ENCODE peak calls at places on chromosome 2, in seven cellular contexts. M is A549, J is WTC11, G is H1, B is HepG2, F is K562, R is SK-N-SH. S is an unnamed sample.

GRCh38 chr2:47028171-47028570 is 112.6 kb upstream of the MCFD2 start:
- DNase-seq in M (no peak), R (no peak), G (no peak), J (no peak), B (no peak), F (no peak), S (no peak)

GRCh38 chr2:213086566-213086965 is 64.8 kb downstream of the IKZF2 start:
- DNase-seq in F (no peak), R (no peak), M (no peak), G (peak), J (peak), B (no peak), S (no peak)

GRCh38 chr2:217301142-217301541 is 441.3 kb upstream of the TNP1 start:
- DNase-seq in G (no peak), F (no peak), B (no peak), M (no peak), R (no peak), J (no peak), S (no peak)

GRCh38 chr2:241577413-241578122 is 19.0 kb downstream of the BOK start:
- DNase-seq in J (no peak), G (no peak), B (no peak), F (no peak), M (no peak), R (no peak), S (peak)

GRCh38 chr2:104664672-104665071 is 189.2 kb upstream of the POU3F3 start:
- DNase-seq in F (peak), G (no peak), B (no peak), J (no peak), M (no peak), R (no peak), S (no peak)

GRCh38 chr2:29691386-29691950 is 229.9 kb downstream of the ALK start:
- DNase-seq in R (no peak), B (no peak), G (no peak), M (no peak), J (no peak), F (no peak), S (no peak)

GRCh38 chr2:232229917-232230310 is 148.6 kb upstream of the ALPP start:
- DNase-seq in G (no peak), B (no peak), J (no peak), F (no peak), R (no peak), M (no peak), S (no peak)

GRCh38 chr2:11716689-11717321 is 29.6 kb upstream of the LPIN1 start:
- DNase-seq in R (no peak), G (no peak), B (peak), M (no peak), F (no peak), J (no peak), S (peak)

GRCh38 chr2:88206665-88207347 is 36.7 kb downstream of the THNSL2 start:
- DNase-seq in M (no peak), R (no peak), J (no peak), G (no peak), B (peak), F (no peak), S (no peak)

GRCh38 chr2:64987001-64987962 is 1.9 kb upstream of the SLC1A4 start:
- DNase-seq in J (no peak), F (peak), G (no peak), B (peak), M (no peak), R (no peak), S (peak)

GRCh38 chr2:193966590-193966989 is 1690.4 kb upstream of the SLC39A10 start:
- DNase-seq in J (no peak), F (no peak), G (no peak), B (no peak), R (no peak), M (peak), S (peak)

GRCh38 chr2:48733067-48733503 is 22.4 kb downstream of the LHCGR start:
- DNase-seq in M (no peak), R (no peak), B (no peak), F (no peak), J (no peak), G (no peak), S (no peak)

GRCh38 chr2:151655663-151656398 is 78.4 kb downstream of the NEB start:
- DNase-seq in F (no peak), R (no peak), B (no peak), M (no peak), J (no peak), G (no peak), S (no peak)

GRCh38 chr2:227687189-227687588 is 20.6 kb downstream of the SCYGR5 start:
- DNase-seq in J (no peak), M (no peak), R (no peak), G (no peak), B (no peak), F (no peak), S (no peak)

GRCh38 chr2:225002039-225002655 is 40.1 kb downstream of the DOCK10 start:
- DNase-seq in J (peak), G (no peak), R (peak), F (peak), M (peak), B (peak), S (peak)

GRCh38 chr2:80054339-80054675 is 250.2 kb downstream of the LRRTM1 start:
- DNase-seq in R (no peak), J (no peak), B (no peak), F (no peak), M (no peak), G (no peak), S (peak)

GRCh38 chr2:144510206-144510991 is 9.5 kb downstream of the ZEB2 start:
- DNase-seq in M (no peak), J (peak), B (peak), F (no peak), G (no peak), R (no peak), S (peak)

GRCh38 chr2:238053195-238053776 is 7.5 kb upstream of the SCLY start:
- DNase-seq in M (no peak), B (no peak), R (no peak), J (no peak), F (no peak), G (no peak), S (peak)

GRCh38 chr2:211181626-211182025 is 625.2 kb downstream of the CPS1 start:
- DNase-seq in B (peak), F (no peak), J (no peak), M (no peak), G (no peak), R (no peak), S (no peak)

GRCh38 chr2:61536086-61536722 is 2.0 kb downstream of the XPO1 start:
- DNase-seq in G (peak), F (peak), B (peak), R (peak), M (peak), J (no peak), S (peak)

GRCh38 chr2:128275498-128276045 is 43.1 kb downstream of the HS6ST1 start:
- DNase-seq in J (no peak), R (no peak), B (no peak), G (no peak), M (no peak), F (no peak), S (no peak)

GRCh38 chr2:9498210-9498609 is 23.9 kb downstream of the IAH1 start:
- DNase-seq in R (no peak), B (no peak), J (no peak), F (no peak), G (no peak), M (no peak), S (no peak)

GRCh38 chr2:46275995-46276394 is 21.2 kb upstream of the EPAS1 start:
- DNase-seq in F (no peak), J (peak), R (no peak), G (no peak), B (no peak), M (no peak), S (no peak)

GRCh38 chr2:57107353-57107752 is 923.6 kb downstream of the CCDC85A start:
- DNase-seq in R (no peak), B (no peak), M (peak), F (no peak), J (no peak), G (no peak), S (no peak)

GRCh38 chr2:189613650-189614420 is 33.2 kb upstream of the SLC40A1 start:
- DNase-seq in F (no peak), J (no peak), M (peak), R (peak), B (no peak), G (no peak), S (peak)

GRCh38 chr2:40242315-40242714 is 209.6 kb downstream of the SLC8A1 start:
- DNase-seq in G (no peak), R (no peak), J (no peak), B (no peak), F (no peak), M (no peak), S (no peak)

GRCh38 chr2:191202881-191203397 is 42.3 kb upstream of the MYO1B start:
- DNase-seq in F (no peak), M (no peak), G (no peak), B (no peak), J (no peak), R (no peak), S (peak)

GRCh38 chr2:145421841-145422240 is 901.9 kb upstream of the ZEB2 start:
- DNase-seq in M (no peak), J (no peak), B (no peak), G (no peak), R (no peak), F (no peak), S (peak)

GRCh38 chr2:231410293-231411004 is 14.9 kb downstream of the B3GNT7 start:
- DNase-seq in B (no peak), J (peak), R (no peak), M (peak), F (no peak), G (peak), S (no peak)

GRCh38 chr2:201854221-201854801 is 48.0 kb downstream of the CDK15 start:
- DNase-seq in J (no peak), B (no peak), M (no peak), G (no peak), R (no peak), F (no peak), S (peak)

GRCh38 chr2:120720176-120720575 is 15.5 kb upstream of the GLI2 start:
- DNase-seq in F (no peak), M (no peak), J (no peak), G (no peak), R (no peak), B (no peak), S (no peak)

GRCh38 chr2:96554293-96555145 is 18.0 kb downstream of the ARID5A start:
- DNase-seq in F (peak), B (peak), M (peak), R (peak), G (no peak), J (peak), S (peak)

GRCh38 chr2:197251576-197251975 is 59.0 kb downstream of the ANKRD44 start:
- DNase-seq in G (no peak), R (no peak), F (no peak), J (no peak), B (no peak), M (no peak), S (peak)

GRCh38 chr2:219228745-219229374 is 576 bp downstream of the ATG9A start:
- DNase-seq in M (no peak), J (no peak), R (no peak), G (no peak), F (peak), B (no peak), S (no peak)

GRCh38 chr2:46914578-46915230 is 902 bp downstream of the MCFD2 start:
- DNase-seq in R (peak), G (no peak), J (no peak), F (peak), B (no peak), M (no peak), S (no peak)

GRCh38 chr2:137886432-137886831 is 77.8 kb upstream of the HNMT start:
- DNase-seq in M (peak), G (no peak), R (no peak), J (peak), F (no peak), B (peak), S (no peak)
- TF ChIP-seq CTCF in M (no peak), G (peak), R (no peak), J (no peak), F (no peak), B (peak), S (no peak)

GRCh38 chr2:112583497-112584133 is 794 bp upstream of the CHCHD5 start:
- DNase-seq in F (peak), R (peak), J (no peak), G (no peak), M (peak), B (peak), S (no peak)

GRCh38 chr2:112585400-112585799 is 991 bp downstream of the CHCHD5 start:
- DNase-seq in R (no peak), F (no peak), J (no peak), B (no peak), M (no peak), G (no peak), S (no peak)

GRCh38 chr2:112584891-112585250 is 462 bp downstream of the CHCHD5 start:
- DNase-seq in B (no peak), J (no peak), M (no peak), G (no peak), F (no peak), R (no peak), S (no peak)

GRCh38 chr2:112584134-112584890 is at the start of gene CHCHD5:
- DNase-seq in R (peak), G (peak), F (peak), B (peak), M (peak), J (peak), S (peak)

GRCh38 chr2:112585873-112586477 is 1.6 kb downstream of the CHCHD5 start:
- DNase-seq in R (no peak), J (no peak), F (no peak), B (no peak), M (no peak), G (no peak), S (no peak)
- TF ChIP-seq USF2 in R (no peak), J (no peak), F (no peak), B (no peak), M (no peak), G (no peak), S (no peak)

GRCh38 chr2:37189452-37190153 is 1.1 kb upstream of the SULT6B1 start:
- DNase-seq in J (peak), G (peak), R (no peak), F (peak), B (peak), M (peak), S (peak)
- TF ChIP-seq CTCF in J (no peak), G (no peak), R (no peak), F (no peak), B (peak), M (no peak), S (peak)

DNA sequence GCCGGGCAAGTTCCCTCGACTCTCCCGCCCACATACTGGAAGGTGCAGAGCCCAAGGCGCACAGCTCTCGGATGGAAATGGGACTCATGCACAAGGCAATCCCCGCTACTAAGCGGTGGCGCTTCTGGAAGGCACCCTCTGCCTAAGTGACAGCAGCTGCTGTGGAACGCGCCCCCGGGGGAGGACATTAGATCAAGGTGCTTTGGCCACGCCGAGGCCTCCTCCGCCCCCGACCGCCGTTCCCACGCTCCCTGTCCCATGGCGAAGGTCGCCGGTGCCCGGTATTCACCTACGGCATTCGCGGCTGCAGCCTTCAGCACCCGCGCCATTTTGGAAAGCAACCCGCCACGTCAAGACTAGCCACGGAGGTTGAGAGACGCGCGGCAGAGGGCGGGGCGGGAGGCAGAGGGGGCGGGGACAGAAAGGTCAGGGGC is at the start of gene MCEE:
- DNase-seq in G (peak), R (peak), F (peak), B (peak), M (peak), J (peak), S (peak)
- TF ChIP-seq USF2 in G (no peak), R (no peak), F (no peak), B (peak), M (no peak), J (no peak), S (no peak)

GRCh38 chr2:19559596-19560240 is 201.3 kb upstream of the OSR1 start:
- DNase-seq in M (no peak), F (no peak), B (no peak), J (no peak), G (no peak), R (no peak), S (no peak)

GRCh38 chr2:19554520-19554919 is 196.1 kb upstream of the OSR1 start:
- DNase-seq in B (no peak), M (no peak), F (no peak), G (no peak), J (no peak), R (no peak), S (no peak)

GRCh38 chr2:19560785-19561184 is 202.4 kb upstream of the OSR1 start:
- DNase-seq in F (no peak), G (no peak), B (no peak), J (no peak), R (no peak), M (no peak), S (no peak)

DNA sequence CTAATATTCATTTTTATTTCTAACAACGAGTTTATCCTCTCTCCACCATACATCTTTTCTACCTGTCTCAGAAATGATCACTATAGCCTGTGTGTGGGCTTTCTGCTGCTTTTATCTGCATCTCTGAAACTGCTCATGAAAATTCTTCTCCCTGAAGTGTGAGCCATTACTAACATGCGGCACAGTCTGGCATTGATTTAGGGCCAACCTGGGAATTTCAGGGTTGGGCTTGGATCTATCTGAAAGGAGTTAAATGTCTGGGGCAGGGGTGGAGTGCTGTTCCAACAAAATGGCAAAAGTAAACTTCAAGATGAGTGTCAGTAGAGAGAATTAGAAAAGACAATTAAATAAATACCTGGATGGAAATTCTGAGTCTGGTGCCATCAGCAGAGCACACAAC is 198.2 kb upstream of the OSR1 start:
- DNase-seq in B (no peak), J (no peak), R (no peak), G (no peak), M (no peak), F (no peak), S (no peak)
- TF ChIP-seq CTCF in B (no peak), J (no peak), R (no peak), G (no peak), M (no peak), F (no peak), S (no peak)

GRCh38 chr2:37669500-37669899 is 1.9 kb downstream of the CDC42EP3 start:
- DNase-seq in M (no peak), J (no peak), R (no peak), B (no peak), G (no peak), F (no peak), S (no peak)
- TF ChIP-seq USF2 in M (no peak), J (no peak), R (no peak), B (no peak), G (no peak), F (no peak), S (no peak)

S was measured in IMR-90.